ENCODE peak calls at places on chromosomes 11 and 22, in six cellular contexts. V, T, D, R, M and N are unnamed samples.

GRCh38 chr11:67202045-67202444 is 64.2 kb upstream of the GRK2 start:
- DNase-seq in V (no peak), T (no peak), D (no peak), R (no peak), M (no peak), N (no peak)

GRCh38 chr11:19905280-19905853 is 192.7 kb downstream of the NAV2 start:
- DNase-seq in V (peak; percentile 33), T (peak; percentile 59), D (no peak), R (peak; percentile 67), M (peak; percentile 63), N (no peak)

GRCh38 chr22:23285236-23285635 is 104.9 kb downstream of the BCR start:
- DNase-seq in V (no peak), T (no peak), D (no peak), R (no peak), M (no peak), N (no peak)

GRCh38 chr11:114082415-114082748 is 22.9 kb downstream of the ZBTB16 start:
- DNase-seq in V (no peak), T (peak; percentile 63), D (no peak), R (no peak), M (no peak), N (no peak)

GRCh38 chr11:113458189-113458588 is 17.0 kb downstream of the DRD2 start:
- DNase-seq in V (no peak), T (no peak), D (no peak), R (no peak), M (no peak), N (no peak)

GRCh38 chr11:44219830-44220778 is 89.8 kb downstream of the ALX4 start:
- DNase-seq in V (no peak), T (peak; percentile 24), D (no peak), R (peak; percentile 15), M (no peak), N (no peak)

GRCh38 chr22:24181088-24181995 is at the start of gene SUSD2:
- DNase-seq in V (no peak), T (peak; percentile 31), D (peak; percentile 70), R (no peak), M (peak; percentile 53), N (peak; percentile 71)

GRCh38 chr22:18012528-18012927 is 11.8 kb downstream of the MICAL3 start:
- DNase-seq in V (no peak), T (no peak), D (no peak), R (peak; percentile 62), M (peak; percentile 39), N (no peak)

GRCh38 chr22:19748139-19748538 is 12.4 kb upstream of the TBX1 start:
- DNase-seq in V (no peak), T (no peak), D (no peak), R (no peak), M (no peak), N (no peak)

GRCh38 chr11:451738-452137 is 1.7 kb downstream of the PTDSS2 start:
- DNase-seq in V (no peak), T (no peak), D (no peak), R (no peak), M (no peak), N (no peak)

GRCh38 chr11:30244255-30244654 is 13.4 kb downstream of the FSHB start:
- DNase-seq in V (no peak), T (peak; percentile 6), D (no peak), R (peak; percentile 58), M (peak; percentile 28), N (no peak)

GRCh38 chr11:57277845-57278720 is 41.0 kb upstream of the APLNR start:
- DNase-seq in V (peak; percentile 70), T (peak; percentile 85), D (peak; percentile 84), R (peak; percentile 84), M (peak; percentile 92), N (peak; percentile 84)

GRCh38 chr11:94168882-94169281 is 40.2 kb downstream of the PANX1 start:
- DNase-seq in V (no peak), T (no peak), D (no peak), R (no peak), M (no peak), N (no peak)

GRCh38 chr22:29517215-29517908 is 36.2 kb downstream of the THOC5 start:
- DNase-seq in V (no peak), T (no peak), D (no peak), R (no peak), M (no peak), N (no peak)

GRCh38 chr11:2743427-2744110 is 43.8 kb upstream of the KCNQ1OT1 start:
- DNase-seq in V (no peak), T (no peak), D (no peak), R (no peak), M (no peak), N (no peak)
- H2BK120ac ChIP-seq in V (no peak overlapping the region), T (no peak overlapping the region), D (no peak overlapping the region), R (no peak overlapping the region), M (no peak overlapping the region), N (no peak overlapping the region)

GRCh38 chr11:118028626-118029025 is 42.4 kb downstream of the IL10RA start:
- DNase-seq in V (no peak), T (no peak), D (no peak), R (no peak), M (no peak), N (no peak)
- H2BK15ac ChIP-seq in V (no peak overlapping the region), T (no peak overlapping the region), D (no peak overlapping the region), R (no peak overlapping the region), M (no peak overlapping the region), N (no peak overlapping the region)

GRCh38 chr11:128289048-128289447 is 298.3 kb downstream of the ETS1 start:
- DNase-seq in V (no peak), T (no peak), D (no peak), R (no peak), M (no peak), N (no peak)
- H2BK120ac ChIP-seq in V (no peak overlapping the region), T (no peak overlapping the region), D (no peak overlapping the region), R (no peak overlapping the region), M (no peak overlapping the region), N (no peak overlapping the region)

GRCh38 chr11:35734669-35735068 is 72.1 kb downstream of the TRIM44 start:
- DNase-seq in V (no peak), T (no peak), D (no peak), R (no peak), M (no peak), N (no peak)
- H2BK15ac ChIP-seq in V (no peak overlapping the region), T (no peak overlapping the region), D (no peak overlapping the region), R (no peak overlapping the region), M (no peak overlapping the region), N (no peak overlapping the region)

DNA sequence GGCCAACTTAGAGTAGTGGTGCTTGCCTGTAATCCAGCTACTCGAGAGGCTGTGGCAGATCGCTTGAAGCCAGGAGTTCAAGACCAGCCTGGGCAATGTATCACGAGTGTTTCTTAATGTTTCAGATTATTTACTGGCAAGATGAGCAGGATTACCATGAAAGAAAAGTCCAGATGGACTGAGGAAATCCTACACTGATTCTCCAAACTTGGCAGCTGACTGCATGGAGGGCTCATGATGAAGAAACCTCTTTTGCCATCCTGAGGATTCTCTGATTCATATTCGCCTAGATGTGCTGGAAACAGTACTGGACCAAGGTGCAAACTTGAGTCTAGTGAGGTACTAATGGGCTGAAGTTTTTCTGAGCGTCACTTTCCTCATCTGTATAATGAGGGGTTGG is 2.8 kb upstream of the SIDT2 start:
- DNase-seq in V (no peak), T (no peak), D (no peak), R (no peak), M (no peak), N (no peak)
- H2BK120ac ChIP-seq in V (no peak overlapping the region), T (no peak overlapping the region), D (no peak overlapping the region), R (no peak overlapping the region), M (no peak overlapping the region), N (no peak overlapping the region)

DNA sequence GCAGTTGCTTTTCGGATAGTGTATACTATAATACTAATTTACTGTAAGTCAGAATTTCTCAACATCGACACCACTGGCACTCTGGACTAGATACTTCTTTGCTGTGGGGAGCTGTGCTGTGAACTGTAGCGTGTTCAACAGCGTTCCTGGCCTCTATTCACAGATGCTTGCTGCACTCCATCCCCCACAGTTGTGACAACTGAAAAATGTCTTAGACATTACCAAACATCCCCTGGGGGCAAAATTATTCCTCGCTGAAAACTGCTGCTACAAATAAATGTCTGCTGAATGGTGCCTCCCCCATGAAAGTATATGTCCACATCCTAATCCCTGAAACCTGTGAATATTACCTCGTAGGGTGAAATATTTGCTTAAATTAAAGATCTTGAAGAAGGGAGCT is 7.5 kb upstream of the SLC15A3 start:
- DNase-seq in V (no peak), T (no peak), D (no peak), R (no peak), M (no peak), N (no peak)
- H2BK15ac ChIP-seq in V (no peak overlapping the region), T (no peak overlapping the region), D (no peak overlapping the region), R (no peak overlapping the region), M (no peak overlapping the region), N (no peak overlapping the region)

GRCh38 chr22:21041937-21042336 is 3.8 kb upstream of the LRRC74B start:
- DNase-seq in V (no peak), T (peak; percentile 17), D (no peak), R (peak; percentile 76), M (no peak), N (no peak)
- H2BK120ac ChIP-seq in V (no peak overlapping the region), T (no peak overlapping the region), D (no peak overlapping the region), R (no peak overlapping the region), M (no peak overlapping the region), N (no peak overlapping the region)

GRCh38 chr11:129377739-129378138 is 2.1 kb downstream of the BARX2 start:
- DNase-seq in V (no peak), T (no peak), D (no peak), R (no peak), M (no peak), N (no peak)
- H2BK15ac ChIP-seq in V (no peak overlapping the region), T (no peak overlapping the region), D (no peak overlapping the region), R (no peak overlapping the region), M (no peak overlapping the region), N (no peak overlapping the region)